ENCODE peak calls at places on chromosomes 11 and 22, in five cellular contexts. U, Q, R, O and B are unnamed samples.

GRCh38 chr11:1832181-1832988 is 2.4 kb upstream of the SYT8 start:
- DNase-seq in U (no peak), Q (peak; percentile 60), R (peak; percentile 72), O (peak; percentile 69), B (peak; percentile 78)

GRCh38 chr11:556175-556699 is 4.3 kb downstream of the LMNTD2 start:
- DNase-seq in U (no peak), Q (no peak), R (peak; percentile 46), O (no peak), B (no peak)

GRCh38 chr11:88139865-88140264 is 35.4 kb downstream of the RAB38 start:
- DNase-seq in U (no peak), Q (no peak), R (no peak), O (no peak), B (no peak)

GRCh38 chr11:130485983-130486970 is 37.8 kb downstream of the ADAMTS15 start:
- DNase-seq in U (no peak), Q (no peak), R (no peak), O (no peak), B (no peak)

GRCh38 chr22:45438364-45438763 is 24.9 kb downstream of the RIBC2 start:
- DNase-seq in U (no peak), Q (no peak), R (no peak), O (no peak), B (no peak)

GRCh38 chr11:70244698-70245097 is 25.8 kb upstream of the PPFIA1 start:
- DNase-seq in U (no peak), Q (no peak), R (no peak), O (no peak), B (peak; percentile 61)

GRCh38 chr11:43830928-43831440 is 49.6 kb upstream of the ALKBH3 start:
- DNase-seq in U (no peak), Q (peak; percentile 83), R (peak; percentile 7), O (no peak), B (peak; percentile 57)

GRCh38 chr11:76379811-76380160 is 1.1 kb downstream of the THAP12 start:
- DNase-seq in U (no peak), Q (no peak), R (no peak), O (no peak), B (no peak)

GRCh38 chr11:7165911-7166310 is 77.1 kb downstream of the RBMXL2 start:
- DNase-seq in U (no peak), Q (no peak), R (no peak), O (no peak), B (no peak)

GRCh38 chr11:67252831-67253239 is 13.4 kb upstream of the GRK2 start:
- DNase-seq in U (no peak), Q (peak; percentile 64), R (no peak), O (no peak), B (no peak)

GRCh38 chr11:20070459-20070858 is 89.8 kb downstream of the DBX1 start:
- DNase-seq in U (no peak), Q (no peak), R (no peak), O (no peak), B (no peak)

GRCh38 chr11:78798567-78799170 is 224.0 kb upstream of the NARS2 start:
- DNase-seq in U (peak; percentile 42), Q (peak; percentile 77), R (peak; percentile 73), O (peak; percentile 67), B (peak; percentile 72)

GRCh38 chr11:122202951-122203456 is 87.0 kb upstream of the BLID start:
- DNase-seq in U (peak; percentile 54), Q (peak; percentile 66), R (peak; percentile 61), O (peak; percentile 90), B (peak; percentile 32)
- TF ChIP-seq POLR2A in U (no peak), Q (no peak), R (no peak), O (no peak), B (no peak)

DNA sequence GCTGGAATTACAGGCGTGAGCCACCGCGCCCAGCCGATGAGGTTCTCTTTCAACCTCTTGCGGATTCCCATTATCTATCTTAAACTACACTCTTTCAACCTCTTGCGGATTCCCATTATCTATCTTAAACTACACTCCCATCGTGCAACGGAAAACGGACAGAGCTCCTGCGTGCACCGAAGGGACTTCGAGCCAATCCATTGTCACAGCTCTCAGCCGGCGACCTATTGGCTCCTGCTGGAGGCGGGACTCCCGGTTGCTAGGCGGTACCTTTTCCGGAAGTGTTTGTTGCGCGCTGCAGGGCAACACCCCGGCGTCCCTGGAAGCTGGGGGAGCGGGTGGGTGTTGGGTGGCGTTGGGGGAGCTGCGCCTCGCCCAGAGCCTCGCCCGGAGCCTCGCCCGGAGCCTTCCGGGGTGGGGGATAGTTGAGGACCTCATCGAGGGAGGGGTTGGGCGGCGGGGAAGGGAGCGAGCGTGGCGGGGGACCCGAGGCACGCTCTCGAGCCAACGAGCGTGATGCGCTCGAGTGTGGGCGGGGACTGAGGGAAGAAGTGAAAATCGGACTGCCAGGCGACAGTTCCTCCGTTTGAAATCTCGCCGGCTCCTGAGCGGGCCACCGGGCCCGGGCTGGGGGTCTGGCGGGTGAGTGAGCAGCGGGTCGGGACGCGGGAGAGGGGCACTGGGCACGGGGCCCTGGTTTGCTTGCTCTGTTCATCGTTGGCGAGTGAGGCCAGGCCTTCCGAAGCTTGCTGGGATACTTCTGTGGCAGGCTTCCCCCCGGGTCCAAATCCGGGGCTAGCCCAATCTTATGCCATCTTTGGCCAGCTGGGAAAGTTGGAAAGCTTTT is at the start of gene CEP164:
- DNase-seq in U (peak; percentile 89), Q (peak; percentile 98), R (peak; percentile 97), O (peak; percentile 94), B (peak; percentile 87)
- TF ChIP-seq POLR2A in U (peak; percentile 49), Q (peak; percentile 73), R (peak; percentile 76), O (peak; percentile 66), B (peak; percentile 60)

GRCh38 chr11:74992852-74993251 is 4.1 kb downstream of the NEU3 start:
- DNase-seq in U (no peak), Q (no peak), R (no peak), O (no peak), B (no peak)

GRCh38 chr11:74984730-74985129 is 4.0 kb upstream of the NEU3 start:
- DNase-seq in U (no peak), Q (no peak), R (no peak), O (no peak), B (no peak)

GRCh38 chr11:74989269-74989655 is 529 bp downstream of the NEU3 start:
- DNase-seq in U (no peak), Q (no peak), R (no peak), O (no peak), B (no peak)

GRCh38 chr11:74990941-74991340 is 2.2 kb downstream of the NEU3 start:
- DNase-seq in U (no peak), Q (peak; percentile 53), R (no peak), O (no peak), B (no peak)

GRCh38 chr11:74988541-74989268 is at the start of gene NEU3:
- DNase-seq in U (peak; percentile 39), Q (peak; percentile 86), R (peak; percentile 87), O (peak; percentile 72), B (peak; percentile 91)
- TF ChIP-seq POLR2A in U (no peak), Q (peak; percentile 65), R (peak; percentile 56), O (no peak), B (peak; percentile 86)

GRCh38 chr11:62601364-62602140 is at the start of gene MTA2:
- DNase-seq in U (peak; percentile 97), Q (peak; percentile 99), R (peak; percentile 98), O (peak; percentile 100), B (peak; percentile 88)

GRCh38 chr11:62600367-62601113 is 1.1 kb downstream of the MTA2 start:
- DNase-seq in U (no peak), Q (no peak), R (no peak), O (no peak), B (no peak)

GRCh38 chr11:62601114-62601363 is 626 bp downstream of the MTA2 start:
- DNase-seq in U (no peak), Q (peak; percentile 67), R (peak; percentile 49), O (no peak), B (no peak)

GRCh38 chr11:62599909-62600308 is 1.8 kb downstream of the MTA2 start:
- DNase-seq in U (no peak), Q (no peak), R (no peak), O (no peak), B (no peak)

GRCh38 chr11:62599069-62599696 is 2.5 kb downstream of the MTA2 start:
- DNase-seq in U (peak; percentile 91), Q (peak; percentile 98), R (peak; percentile 77), O (peak; percentile 93), B (peak; percentile 96)
- TF ChIP-seq POLR2A in U (no peak), Q (no peak), R (no peak), O (no peak), B (no peak)

GRCh38 chr11:84865791-84866535 is 761.2 kb downstream of the DLG2 start:
- DNase-seq in U (no peak), Q (no peak), R (no peak), O (no peak), B (no peak)
- TF ChIP-seq POLR2A in U (no peak), Q (no peak), R (no peak), O (no peak), B (no peak)

GRCh38 chr22:46737976-46738641 is at the start of gene CERK:
- DNase-seq in U (peak; percentile 41), Q (peak; percentile 81), R (peak; percentile 83), O (peak; percentile 85), B (peak; percentile 42)
- TF ChIP-seq POLR2A in U (no peak), Q (peak; percentile 56), R (peak; percentile 49), O (peak; percentile 24), B (peak; percentile 49)